ENCODE peak calls at places on chromosomes 3 and 15, in five cellular contexts. Q, J, B, O and Y are unnamed samples.
A peak's percentile ranks its signal among the peaks of the same experiment; 100 is the strongest.

GRCh38 chr3:194487289-194488006 is 646 bp upstream of the ATP13A3 start:
- DNase-seq in O (peak; percentile 48), B (peak; percentile 53), Q (peak; percentile 7), J (peak; percentile 46), Y (peak; percentile 76)

GRCh38 chr3:45078910-45079522 is 52.9 kb downstream of the CLEC3B start:
- DNase-seq in Q (no peak), J (no peak), B (no peak), O (peak; percentile 49), Y (no peak)

GRCh38 chr3:127092368-127092767 is 100.6 kb upstream of the PRR23E start:
- DNase-seq in B (no peak), J (no peak), O (no peak), Q (no peak), Y (no peak)

GRCh38 chr3:101588626-101589025 is 14.6 kb downstream of the PCNP start:
- DNase-seq in B (no peak), O (no peak), Q (no peak), J (no peak), Y (no peak)

GRCh38 chr3:65811050-65811766 is 227.5 kb downstream of the MAGI1 start:
- DNase-seq in B (peak; percentile 14), O (no peak), J (no peak), Q (no peak), Y (no peak)

GRCh38 chr3:165466856-165467255 is 270.7 kb upstream of the SLITRK3 start:
- DNase-seq in Q (no peak), O (no peak), B (no peak), J (no peak), Y (no peak)

GRCh38 chr3:35654471-35654870 is 15.1 kb downstream of the ARPP21 start:
- DNase-seq in Q (no peak), O (no peak), J (no peak), B (no peak), Y (no peak)

GRCh38 chr15:85044251-85044853 is 62.7 kb downstream of the PDE8A start:
- DNase-seq in B (peak; percentile 31), O (peak; percentile 61), J (peak; percentile 79), Q (peak; percentile 29), Y (no peak)

GRCh38 chr15:88769161-88769971 is 33.9 kb upstream of the ACAN start:
- DNase-seq in Q (no peak), J (peak; percentile 32), B (no peak), O (no peak), Y (no peak)

GRCh38 chr15:92803852-92804609 is 96.1 kb upstream of the CHD2 start:
- DNase-seq in J (peak; percentile 99), B (peak; percentile 82), Q (no peak), O (peak; percentile 60), Y (peak; percentile 92)

GRCh38 chr15:45168286-45168685 is 19.5 kb downstream of the SHF start:
- DNase-seq in J (no peak), B (no peak), Q (no peak), O (no peak), Y (no peak)

GRCh38 chr3:172577962-172578560 is 54.8 kb upstream of the TNFSF10 start:
- DNase-seq in J (no peak), O (no peak), Q (no peak), B (no peak), Y (no peak)

GRCh38 chr3:122235147-122235546 is 51.7 kb downstream of the CASR start:
- DNase-seq in Q (no peak), J (no peak), B (no peak), O (no peak), Y (no peak)

GRCh38 chr15:85691350-85692240 is 103.1 kb downstream of the KLHL25 start:
- DNase-seq in J (no peak), Q (no peak), B (no peak), O (peak; percentile 35), Y (no peak)

GRCh38 chr3:50242778-50243551 is 7.0 kb downstream of the GNAI2 start:
- DNase-seq in Q (no peak), O (peak; percentile 50), B (peak; percentile 62), J (no peak), Y (peak; percentile 80)

GRCh38 chr3:190038050-190038631 is 82.6 kb downstream of the P3H2 start:
- DNase-seq in O (peak; percentile 61), B (peak; percentile 35), Q (no peak), J (peak; percentile 61), Y (no peak)

GRCh38 chr3:42032693-42033349 is 58.3 kb upstream of the TRAK1 start:
- DNase-seq in J (peak; percentile 93), O (peak; percentile 45), Q (no peak), B (peak; percentile 85), Y (peak; percentile 91)

GRCh38 chr3:179450321-179450720 is 949 bp downstream of the GNB4 start:
- DNase-seq in Q (no peak), J (peak; percentile 49), B (no peak), O (no peak), Y (no peak)

GRCh38 chr3:188819939-188820338 is 351.8 kb upstream of the TPRG1 start:
- DNase-seq in J (peak; percentile 58), Q (no peak), O (no peak), B (no peak), Y (no peak)

GRCh38 chr3:39126532-39127071 is 19.1 kb downstream of the TTC21A start:
- DNase-seq in Q (no peak), B (no peak), J (peak; percentile 57), O (no peak), Y (no peak)

GRCh38 chr3:15636028-15636709 is 34.6 kb downstream of the BTD start:
- DNase-seq in J (peak; percentile 86), Q (no peak), O (no peak), B (peak; percentile 32), Y (no peak)

GRCh38 chr3:151761581-151761980 is 27.9 kb downstream of the AADACL2 start:
- DNase-seq in J (no peak), B (no peak), Q (no peak), O (no peak), Y (no peak)

GRCh38 chr15:44798815-44799214 is 62.5 kb downstream of the TRIM69 start:
- DNase-seq in B (no peak), O (no peak), Q (no peak), J (no peak), Y (no peak)

GRCh38 chr3:108319428-108320053 is 23.2 kb downstream of the HHLA2 start:
- DNase-seq in J (peak; percentile 33), O (peak; percentile 63), Q (no peak), B (no peak), Y (no peak)

GRCh38 chr3:194485876-194486539 is 794 bp downstream of the ATP13A3 start:
- DNase-seq in Q (peak; percentile 34), O (peak; percentile 33), B (peak; percentile 50), J (peak; percentile 68), Y (peak; percentile 59)

GRCh38 chr3:194395767-194396527 is 3.1 kb downstream of the GP5 start:
- DNase-seq in J (peak; percentile 43), O (no peak), Q (peak; percentile 37), B (peak; percentile 47), Y (no peak)

GRCh38 chr3:36401056-36401455 is 20.8 kb downstream of the STAC start:
- DNase-seq in B (no peak), Q (no peak), O (no peak), J (no peak), Y (no peak)

GRCh38 chr3:10500717-10501663 is 4.4 kb downstream of the ATP2B2 start:
- DNase-seq in O (no peak), Q (no peak), B (no peak), J (no peak), Y (no peak)

GRCh38 chr15:78242128-78242527 is 7.8 kb upstream of the ACSBG1 start:
- DNase-seq in O (no peak), J (peak; percentile 18), Q (no peak), B (no peak), Y (no peak)

GRCh38 chr15:75904241-75904631 is 558 bp downstream of the FBXO22 start:
- DNase-seq in O (peak; percentile 29), Q (peak; percentile 9), B (no peak), J (peak; percentile 68), Y (no peak)

GRCh38 chr3:30477149-30477921 is 129.1 kb upstream of the TGFBR2 start:
- DNase-seq in B (no peak), O (no peak), Q (no peak), J (no peak), Y (no peak)

GRCh38 chr15:63915888-63916731 is 82.4 kb upstream of the HERC1 start:
- DNase-seq in Q (no peak), O (no peak), B (no peak), J (peak; percentile 62), Y (no peak)

GRCh38 chr15:90902996-90903732 is at the start of gene MAN2A2:
- DNase-seq in Q (peak; percentile 54), O (peak; percentile 85), J (peak; percentile 80), B (peak; percentile 71), Y (no peak)

GRCh38 chr3:129560269-129560787 is 17.4 kb downstream of the H1-8 start:
- DNase-seq in O (no peak), B (peak; percentile 59), Q (no peak), J (peak; percentile 83), Y (peak; percentile 74)
- H3K4me1 ChIP-seq in O (peaks cover 42% of the 10 kb centered on the region), B (peaks cover 25% of the 10 kb centered on the region), Q (peaks cover 3% of the 10 kb centered on the region), J (peaks cover 94% of the 10 kb centered on the region), Y (no peaks in the 10 kb centered on the region)

GRCh38 chr15:41080144-41080543 is 35.9 kb downstream of the INO80 start:
- DNase-seq in B (no peak), Q (no peak), J (no peak), O (no peak), Y (no peak)
- H3K4me3 ChIP-seq in B (no peak overlapping the region), Q (no peak overlapping the region), J (no peak overlapping the region), O (no peak overlapping the region), Y (no peak overlapping the region)

GRCh38 chr3:112632596-112632995 is 8.3 kb downstream of the CCDC80 start:
- DNase-seq in Q (no peak), B (no peak), J (no peak), O (no peak), Y (no peak)

GRCh38 chr3:112633757-112634156 is 7.2 kb downstream of the CCDC80 start:
- DNase-seq in B (no peak), Q (no peak), J (no peak), O (no peak), Y (no peak)

GRCh38 chr3:112631257-112631656 is 9.7 kb downstream of the CCDC80 start:
- DNase-seq in Q (no peak), B (no peak), O (no peak), J (no peak), Y (no peak)

GRCh38 chr3:112634786-112635541 is 6.0 kb downstream of the CCDC80 start:
- DNase-seq in O (no peak), B (no peak), Q (no peak), J (no peak), Y (no peak)

DNA sequence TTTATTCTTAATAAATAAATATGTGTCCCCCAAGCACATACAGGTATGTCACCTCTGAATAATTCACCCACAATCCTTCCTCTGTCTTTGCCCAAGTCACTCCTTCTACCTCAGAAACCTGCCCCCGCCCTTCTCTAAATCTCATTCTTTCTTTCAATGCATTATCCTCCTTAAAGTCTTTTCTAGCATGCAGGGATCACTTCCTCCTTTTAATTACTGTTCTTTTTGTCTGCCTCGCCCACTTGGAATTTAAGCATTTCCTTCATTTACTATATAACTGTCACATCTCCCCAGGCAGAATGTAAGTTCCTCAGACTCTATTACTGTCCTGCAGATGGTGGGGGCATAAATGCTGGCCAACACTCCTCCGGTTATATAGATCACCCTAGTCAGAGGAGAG is 7.8 kb downstream of the CCDC80 start:
- DNase-seq in J (no peak), Q (no peak), B (no peak), O (no peak), Y (no peak)
- H3K4me1 ChIP-seq in J (peaks cover 75% of the 10 kb centered on the region), Q (no peaks in the 10 kb centered on the region), B (no peaks in the 10 kb centered on the region), O (peaks cover 7% of the 10 kb centered on the region), Y (no peaks in the 10 kb centered on the region)

DNA sequence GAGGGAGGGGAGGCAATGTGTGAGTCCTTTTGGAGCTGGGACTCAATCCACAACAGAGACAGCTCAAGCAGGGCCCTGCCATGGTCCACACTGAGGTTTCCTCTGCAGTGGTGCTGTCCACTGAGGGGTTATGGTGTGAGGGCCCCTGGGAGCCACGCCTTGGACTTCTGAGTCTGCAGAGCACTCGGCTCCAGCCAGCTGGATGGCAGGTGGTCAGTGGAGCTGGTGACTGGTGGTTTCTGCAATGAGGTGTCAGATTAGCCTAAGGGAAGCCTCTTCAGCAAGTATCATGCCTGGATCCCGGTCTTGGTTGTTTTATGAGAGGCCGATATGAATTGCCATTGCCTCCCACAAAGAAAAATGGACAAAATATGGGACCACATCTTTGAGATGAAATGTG is 21.7 kb downstream of the LSM3 start:
- DNase-seq in O (no peak), J (no peak), B (no peak), Q (no peak), Y (no peak)
- H3K4me3 ChIP-seq in O (no peak overlapping the region), J (no peak overlapping the region), B (no peak overlapping the region), Q (no peak overlapping the region), Y (no peak overlapping the region)